ENCODE peak calls at places on chromosomes 12 and 14, in five cellular contexts. Q, E, K, A and I are unnamed samples.

GRCh38 chr12:30047499-30048262 is 263.9 kb upstream of the TMTC1 start:
- DNase-seq in K (no peak), E (no peak), Q (no peak), A (peak), I (no peak)

GRCh38 chr14:96584199-96584906 is 82.2 kb downstream of the PAPOLA start:
- DNase-seq in Q (no peak), K (no peak), E (peak), A (peak), I (no peak)

GRCh38 chr14:94036328-94037167 is 10.4 kb downstream of the OTUB2 start:
- DNase-seq in K (peak), A (peak), Q (peak), E (peak), I (no peak)

GRCh38 chr12:55955800-55956508 is 9.9 kb downstream of the PMEL start:
- DNase-seq in A (peak), E (no peak), Q (no peak), K (no peak), I (peak)

GRCh38 chr12:117036046-117036445 is 63.2 kb downstream of the TESC start:
- DNase-seq in Q (no peak), E (no peak), A (no peak), K (no peak), I (no peak)

GRCh38 chr14:65943150-65943549 is 530.6 kb downstream of the FUT8 start:
- DNase-seq in Q (no peak), K (no peak), E (no peak), A (no peak), I (no peak)

GRCh38 chr12:24138041-24138440 is 188.6 kb upstream of the SOX5 start:
- DNase-seq in Q (no peak), E (no peak), K (no peak), A (no peak), I (no peak)

GRCh38 chr14:72172075-72172474 is 239.8 kb downstream of the RGS6 start:
- DNase-seq in A (no peak), Q (no peak), E (no peak), K (no peak), I (no peak)

GRCh38 chr14:24673534-24674203 is 39.7 kb upstream of the GZMB start:
- DNase-seq in A (no peak), K (no peak), Q (no peak), E (no peak), I (no peak)

GRCh38 chr12:122852336-122853275 is 17.3 kb downstream of the HIP1R start:
- DNase-seq in K (no peak), E (no peak), A (no peak), Q (no peak), I (no peak)

GRCh38 chr12:50842637-50843493 is at the start of gene TMPRSS12:
- DNase-seq in E (no peak), Q (no peak), K (no peak), A (no peak), I (no peak)

GRCh38 chr12:96141216-96141944 is 52.8 kb upstream of the ELK3 start:
- DNase-seq in A (no peak), E (no peak), K (no peak), Q (no peak), I (no peak)

GRCh38 chr14:54784060-54784459 is 118.6 kb downstream of the GCH1 start:
- DNase-seq in Q (no peak), E (no peak), K (no peak), A (no peak), I (no peak)

GRCh38 chr14:32800320-32800719 is 138.4 kb upstream of the NPAS3 start:
- DNase-seq in A (no peak), K (no peak), E (no peak), Q (no peak), I (no peak)

GRCh38 chr12:105220150-105220928 is 15.6 kb downstream of the APPL2 start:
- DNase-seq in Q (no peak), A (no peak), K (no peak), E (no peak), I (no peak)

GRCh38 chr14:54435500-54435981 is 5.6 kb downstream of the CNIH1 start:
- DNase-seq in A (peak), K (no peak), Q (no peak), E (no peak), I (no peak)

GRCh38 chr12:95150501-95150900 is 66.8 kb downstream of the FGD6 start:
- DNase-seq in K (no peak), A (no peak), E (no peak), Q (no peak), I (no peak)

GRCh38 chr12:124568431-124569374 is 1.3 kb upstream of the NCOR2 start:
- DNase-seq in E (peak), Q (peak), A (peak), K (peak), I (no peak)

GRCh38 chr12:74780458-74781241 is 243.0 kb downstream of the ATXN7L3B start:
- DNase-seq in A (peak), Q (no peak), K (no peak), E (no peak), I (peak)

GRCh38 chr14:77248666-77249065 is 22.3 kb downstream of the NGB start:
- DNase-seq in Q (no peak), A (peak), E (no peak), K (no peak), I (no peak)

GRCh38 chr14:101588286-101588975 is 27.1 kb downstream of the DIO3 start:
- DNase-seq in Q (no peak), K (no peak), A (no peak), E (no peak), I (no peak)

GRCh38 chr14:67987596-67987995 is 168.0 kb downstream of the RAD51B start:
- DNase-seq in Q (peak), K (no peak), A (peak), E (no peak), I (no peak)

GRCh38 chr12:89353823-89354629 is 1.7 kb upstream of the DUSP6 start:
- DNase-seq in E (peak), K (peak), A (no peak), Q (peak), I (no peak)

GRCh38 chr14:98018626-98019025 is 1221.4 kb downstream of the VRK1 start:
- DNase-seq in E (no peak), Q (no peak), K (no peak), A (no peak), I (no peak)

GRCh38 chr12:133058203-133059125 is 21.2 kb downstream of the ZNF84 start:
- DNase-seq in K (no peak), A (peak), Q (no peak), E (no peak), I (no peak)

GRCh38 chr12:57844725-57845477 is 1.6 kb downstream of the CTDSP2 start:
- DNase-seq in A (peak), E (peak), K (peak), Q (no peak), I (peak)